ENCODE peak calls at places on chromosomes 7 and 10, in ten cellular contexts. U is activated CD4-positive, alpha-beta T cell treated with anti-CD3 and anti-CD28 coated beads for 36 hours; Z is HCEC 1CT; R is T47D; I is fibroblast of mammary gland; C is activated T-helper 1 cell treated with anti-CD3 and anti-CD28 coated beads, Interleukin-12 subunit alpha, Interleukin-12 subunit beta, Interleukin-2, Interleukin-4 antibody, amounts not matched to agents 30 ng/mL and 10 ng/mL and 1 ng/mL, durations not matched to agents 14 hours and 24 hours and 36 hours; P is C1 segment of cervical spinal cord; A is EH; H is fibroblast of pulmonary artery; K is NCI-H1417. B is an unnamed sample.
A peak's percentile ranks its signal among the peaks of the same experiment; 100 is the strongest.

GRCh38 chr10:127734753-127735152 is 2.2 kb upstream of the FOXI2 start:
- DNase-seq in U (no peak), Z (no peak), R (no peak), I (no peak), C (no peak), P (no peak), A (no peak), H (no peak), K (no peak), B (no peak)

GRCh38 chr10:4704034-4704545 is 121.9 kb upstream of the AKR1E2 start:
- DNase-seq in U (no peak), Z (peak; percentile 91), R (no peak), I (peak; percentile 91), C (no peak), P (no peak), A (peak; percentile 94), H (peak; percentile 96), K (no peak), B (peak; percentile 90)

GRCh38 chr10:106311590-106311989 is 852.9 kb downstream of the SORCS1 start:
- DNase-seq in U (no peak), Z (no peak), R (no peak), I (peak; percentile 2), C (no peak), P (no peak), A (peak; percentile 7), H (peak; percentile 8), K (no peak), B (no peak)

GRCh38 chr7:13017881-13018280 is 330.4 kb downstream of the ARL4A start:
- DNase-seq in U (no peak), Z (peak; percentile 32), R (no peak), I (peak; percentile 21), C (no peak), P (no peak), A (no peak), H (no peak), K (no peak), B (peak; percentile 48)

GRCh38 chr10:50279489-50279888 is 28.2 kb upstream of the ASAH2 start:
- DNase-seq in U (no peak), Z (no peak), R (no peak), I (no peak), C (no peak), P (no peak), A (no peak), H (no peak), K (no peak), B (peak; percentile 66)

GRCh38 chr10:86779267-86780017 is 23.0 kb downstream of the BMPR1A start:
- DNase-seq in U (no peak), Z (peak; percentile 74), R (no peak), I (peak; percentile 65), C (no peak), P (no peak), A (peak; percentile 87), H (peak; percentile 59), K (no peak), B (no peak)

GRCh38 chr7:6576024-6576866 is 1.0 kb upstream of the ZDHHC4 start:
- DNase-seq in U (peak; percentile 33), Z (no peak), R (no peak), I (no peak), C (no peak), P (no peak), A (peak; percentile 7), H (no peak), K (no peak), B (no peak)

GRCh38 chr10:6401562-6402348 is 178.3 kb downstream of the PRKCQ start:
- DNase-seq in U (peak; percentile 76), Z (peak; percentile 84), R (peak; percentile 82), I (peak; percentile 90), C (peak; percentile 52), P (peak; percentile 69), A (peak; percentile 92), H (peak; percentile 94), K (peak; percentile 86), B (peak; percentile 86)

GRCh38 chr10:12333382-12334185 is 15.8 kb upstream of the CAMK1D start:
- DNase-seq in U (peak; percentile 71), Z (peak; percentile 89), R (peak; percentile 92), I (peak; percentile 95), C (no peak), P (peak; percentile 26), A (peak; percentile 97), H (peak; percentile 91), K (peak; percentile 81), B (peak; percentile 98)

GRCh38 chr7:45712057-45712689 is 138.0 kb downstream of the ADCY1 start:
- DNase-seq in U (no peak), Z (no peak), R (no peak), I (no peak), C (no peak), P (no peak), A (no peak), H (no peak), K (no peak), B (no peak)

GRCh38 chr10:23412223-23412622 is 26.7 kb upstream of the OTUD1 start:
- DNase-seq in U (peak; percentile 25), Z (peak; percentile 14), R (no peak), I (peak; percentile 77), C (no peak), P (no peak), A (peak; percentile 56), H (peak; percentile 61), K (no peak), B (peak; percentile 75)

GRCh38 chr10:5618829-5619228 is 47.6 kb downstream of the ASB13 start:
- DNase-seq in U (no peak), Z (no peak), R (no peak), I (no peak), C (no peak), P (no peak), A (no peak), H (peak; percentile 31), K (no peak), B (no peak)

GRCh38 chr7:49386792-49387191 is 386.6 kb upstream of the VWC2 start:
- DNase-seq in U (no peak), Z (no peak), R (no peak), I (no peak), C (no peak), P (no peak), A (no peak), H (no peak), K (no peak), B (no peak)

GRCh38 chr7:155204744-155205367 is 92.8 kb upstream of the INSIG1 start:
- DNase-seq in U (no peak), Z (no peak), R (no peak), I (no peak), C (no peak), P (no peak), A (no peak), H (no peak), K (no peak), B (no peak)

GRCh38 chr7:105759670-105760548 is 116.5 kb downstream of the ATXN7L1 start:
- DNase-seq in U (peak; percentile 47), Z (peak; percentile 78), R (peak; percentile 23), I (peak; percentile 77), C (no peak), P (no peak), A (peak; percentile 75), H (peak; percentile 76), K (peak; percentile 77), B (peak; percentile 78)

GRCh38 chr10:5566606-5567005 is 41.8 kb downstream of the CALML3 start:
- DNase-seq in U (peak; percentile 81), Z (no peak), R (no peak), I (no peak), C (no peak), P (no peak), A (no peak), H (no peak), K (no peak), B (peak; percentile 52)

GRCh38 chr7:22586101-22586805 is 86.3 kb upstream of the STEAP1B start:
- DNase-seq in U (no peak), Z (no peak), R (no peak), I (no peak), C (no peak), P (no peak), A (peak; percentile 57), H (no peak), K (peak; percentile 50), B (peak; percentile 19)

GRCh38 chr7:69962077-69962855 is 364.0 kb downstream of the AUTS2 start:
- DNase-seq in U (no peak), Z (no peak), R (no peak), I (no peak), C (no peak), P (no peak), A (no peak), H (peak; percentile 8), K (no peak), B (no peak)

GRCh38 chr10:93471110-93471651 is 11.0 kb downstream of the MYOF start:
- DNase-seq in U (no peak), Z (peak; percentile 98), R (no peak), I (peak; percentile 99), C (no peak), P (no peak), A (peak; percentile 98), H (peak; percentile 95), K (no peak), B (peak; percentile 97)

GRCh38 chr10:131310054-131310903 is 1.2 kb downstream of the TCERG1L start:
- DNase-seq in U (no peak), Z (no peak), R (no peak), I (peak; percentile 1), C (no peak), P (no peak), A (no peak), H (no peak), K (peak; percentile 47), B (no peak)

GRCh38 chr7:127347567-127348246 is 44.8 kb downstream of the ZNF800 start:
- DNase-seq in U (peak; percentile 87), Z (no peak), R (peak; percentile 62), I (peak; percentile 52), C (peak; percentile 59), P (no peak), A (peak; percentile 70), H (peak; percentile 71), K (peak; percentile 86), B (no peak)

B was measured in LHCN-M2.